ENCODE peak calls at places on chromosomes 12 and 14, in five cellular contexts. K, J, H, N and O are unnamed samples.

GRCh38 chr14:104356738-104357688 is 218.6 kb downstream of the KIF26A start:
- DNase-seq in N (no peak), J (no peak), H (no peak), K (no peak), O (no peak)

GRCh38 chr12:72093930-72094329 is 155.3 kb downstream of the TPH2 start:
- DNase-seq in N (no peak), K (no peak), J (no peak), H (no peak), O (no peak)

GRCh38 chr12:78204926-78205325 is 374.2 kb downstream of the NAV3 start:
- DNase-seq in K (no peak), N (no peak), J (no peak), H (no peak), O (no peak)

GRCh38 chr12:89999699-90000505 is 291.3 kb upstream of the ATP2B1 start:
- DNase-seq in K (no peak), N (no peak), H (no peak), J (no peak), O (no peak)

GRCh38 chr14:48628870-48629269 is 953.5 kb upstream of the MDGA2 start:
- DNase-seq in K (no peak), H (no peak), J (no peak), N (no peak), O (no peak)

GRCh38 chr12:113137861-113138783 is 2.6 kb upstream of the RASAL1 start:
- DNase-seq in K (no peak), N (no peak), H (no peak), J (no peak), O (no peak)

GRCh38 chr14:29085546-29085945 is 319.0 kb downstream of the FOXG1 start:
- DNase-seq in N (no peak), J (peak; percentile 45), H (peak; percentile 46), K (no peak), O (no peak)

GRCh38 chr12:4134833-4135597 is 138.5 kb upstream of the CCND2 start:
- DNase-seq in J (no peak), N (no peak), K (no peak), H (no peak), O (no peak)

GRCh38 chr12:74689071-74689655 is 151.5 kb downstream of the ATXN7L3B start:
- DNase-seq in K (peak; percentile 40), N (no peak), J (peak; percentile 46), H (peak; percentile 78), O (no peak)